ENCODE peak calls at places on chromosomes 16 and 17, in six cellular contexts. R is H1, Z is HepG2, U is GM12878, N is K562, T is GM12891. X is an unnamed sample.

GRCh38 chr17:45940293-45940692 is 45.9 kb downstream of the MAPT start:
- DNase-seq in Z (no peak), U (no peak), N (no peak), R (no peak), T (no peak), X (no peak)

GRCh38 chr16:51524555-51525373 is 373.7 kb upstream of the SALL1 start:
- DNase-seq in U (no peak), T (no peak), Z (no peak), N (no peak), R (no peak), X (no peak)

GRCh38 chr16:85086347-85087291 is 25.7 kb downstream of the CIBAR2 start:
- DNase-seq in Z (peak), T (peak), R (peak), N (peak), U (no peak), X (peak)

GRCh38 chr17:29526322-29526721 is 40.5 kb downstream of the ABHD15 start:
- DNase-seq in N (no peak), R (no peak), T (no peak), U (no peak), Z (no peak), X (no peak)

GRCh38 chr16:57356547-57356946 is 2.0 kb upstream of the CCL22 start:
- DNase-seq in T (no peak), R (no peak), N (no peak), U (no peak), Z (no peak), X (no peak)

GRCh38 chr17:50764860-50765259 is 2.5 kb downstream of the ANKRD40CL start:
- DNase-seq in Z (no peak), U (no peak), R (no peak), T (no peak), N (no peak), X (no peak)

GRCh38 chr16:1523581-1524245 is 9.8 kb upstream of the TMEM204 start:
- DNase-seq in U (no peak), N (no peak), T (no peak), Z (no peak), R (no peak), X (no peak)

GRCh38 chr17:17722081-17722905 is 41.0 kb downstream of the RAI1 start:
- DNase-seq in U (no peak), Z (no peak), N (no peak), T (no peak), R (no peak), X (no peak)

GRCh38 chr17:29251969-29252866 is 5.6 kb downstream of the CRYBA1 start:
- DNase-seq in R (no peak), U (no peak), Z (no peak), N (peak), T (no peak), X (no peak)

GRCh38 chr16:84461504-84462295 is 42.8 kb downstream of the MEAK7 start:
- DNase-seq in Z (no peak), N (no peak), U (no peak), T (no peak), R (no peak), X (no peak)

GRCh38 chr17:57947369-57947768 is 7.8 kb downstream of the CUEDC1 start:
- DNase-seq in Z (no peak), T (no peak), N (no peak), U (no peak), R (no peak), X (no peak)

GRCh38 chr16:23254338-23254737 is 47.8 kb upstream of the SCNN1B start:
- DNase-seq in R (no peak), Z (no peak), U (no peak), T (no peak), N (no peak), X (no peak)

GRCh38 chr16:85923153-85924021 is 24.4 kb downstream of the IRF8 start:
- DNase-seq in R (no peak), U (no peak), Z (no peak), N (no peak), T (no peak), X (no peak)

GRCh38 chr16:426906-427249 is 1.4 kb downstream of the RAB11FIP3 start:
- DNase-seq in R (no peak), U (no peak), N (no peak), Z (no peak), T (no peak), X (no peak)

GRCh38 chr16:88655733-88656281 is 5.0 kb upstream of the CYBA start:
- DNase-seq in T (no peak), N (no peak), R (no peak), Z (no peak), U (no peak), X (no peak)

GRCh38 chr17:64252831-64253230 is 10.2 kb downstream of the TEX2 start:
- DNase-seq in Z (no peak), U (no peak), T (no peak), R (no peak), N (no peak), X (no peak)

GRCh38 chr17:27452828-27453227 is 3.4 kb upstream of the KSR1 start:
- DNase-seq in T (no peak), U (no peak), Z (no peak), N (no peak), R (no peak), X (no peak)

GRCh38 chr17:3911271-3912053 is 4.8 kb downstream of the P2RX1 start:
- DNase-seq in N (no peak), Z (no peak), T (peak), U (peak), R (no peak), X (peak)

GRCh38 chr16:87803385-87803784 is 37.6 kb upstream of the KLHDC4 start:
- DNase-seq in R (no peak), Z (no peak), N (no peak), U (no peak), T (no peak), X (no peak)

GRCh38 chr17:75319818-75320691 is 30.8 kb upstream of the SLC25A19 start:
- DNase-seq in Z (no peak), N (no peak), R (no peak), U (no peak), T (no peak), X (no peak)

GRCh38 chr16:79912592-79913310 is 312.2 kb upstream of the MAF start:
- DNase-seq in U (no peak), R (no peak), T (no peak), N (no peak), Z (no peak), X (no peak)

GRCh38 chr17:61579961-61580360 is 11.1 kb downstream of the NACA2 start:
- DNase-seq in N (peak), U (no peak), Z (peak), T (no peak), R (no peak), X (no peak)

GRCh38 chr16:48053346-48053745 is 102.4 kb downstream of the ABCC12 start:
- DNase-seq in U (no peak), Z (no peak), R (no peak), N (no peak), T (no peak), X (no peak)

GRCh38 chr17:19546289-19547065 is 12.8 kb downstream of the SLC47A1 start:
- DNase-seq in T (no peak), Z (no peak), R (no peak), N (no peak), U (no peak), X (no peak)

GRCh38 chr17:72287586-72287985 is 166.8 kb downstream of the SOX9 start:
- DNase-seq in N (no peak), R (no peak), Z (no peak), T (no peak), U (no peak), X (no peak)

GRCh38 chr16:24969071-24969470 is 46.1 kb downstream of the ARHGAP17 start:
- DNase-seq in T (no peak), Z (no peak), N (no peak), R (no peak), U (no peak), X (no peak)

GRCh38 chr17:7042507-7043194 is 1.2 kb downstream of the SLC16A11 start:
- DNase-seq in Z (no peak), T (no peak), R (no peak), N (no peak), U (no peak), X (no peak)
- TF ChIP-seq POLR2A in Z (no peak), T (peak), R (peak), N (no peak), U (peak), X (peak)

GRCh38 chr17:13727441-13728171 is 125.9 kb upstream of the HS3ST3A1 start:
- DNase-seq in Z (no peak), T (no peak), R (no peak), N (no peak), U (no peak), X (no peak)
- TF ChIP-seq TAF1 in Z (no peak), T (no peak), R (no peak), N (no peak), U (no peak), X (no peak)

DNA sequence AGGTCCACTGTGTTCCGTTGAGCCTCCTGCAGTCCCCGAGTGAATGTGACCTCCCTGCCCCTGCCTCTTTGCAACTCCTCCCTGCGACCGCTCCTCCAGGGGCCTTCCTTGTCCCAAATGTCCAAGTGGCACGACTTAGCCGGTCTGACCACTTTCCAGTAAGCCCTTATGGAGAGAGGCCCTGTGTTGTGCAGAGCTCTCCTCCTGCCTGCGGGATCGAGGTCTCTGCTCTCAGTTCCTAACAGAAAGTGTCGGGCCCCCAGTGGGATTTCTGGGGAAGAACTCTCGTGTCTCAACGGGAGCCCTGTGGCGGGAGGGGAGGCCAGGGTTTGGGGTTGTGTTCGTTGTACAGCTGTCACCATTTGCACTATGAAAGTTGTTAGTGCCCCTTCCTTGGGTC is 234.3 kb downstream of the SEC14L1 start:
- DNase-seq in R (no peak), U (no peak), Z (no peak), T (no peak), N (no peak), X (no peak)
- TF ChIP-seq POLR2A in R (peak), U (no peak), Z (no peak), T (no peak), N (no peak), X (no peak)

GRCh38 chr17:39217734-39218369 is 7.9 kb downstream of the STAC2 start:
- DNase-seq in T (no peak), Z (no peak), N (no peak), U (no peak), R (no peak), X (no peak)
- TF ChIP-seq TAF1 in T (no peak), Z (no peak), N (no peak), U (no peak), R (no peak), X (no peak)

GRCh38 chr17:73315481-73315880 is 3.7 kb upstream of the CDC42EP4 start:
- DNase-seq in U (no peak), R (no peak), T (no peak), N (no peak), Z (no peak), X (no peak)

GRCh38 chr17:73311428-73311780 is 397 bp downstream of the CDC42EP4 start:
- DNase-seq in U (no peak), T (no peak), R (no peak), Z (no peak), N (no peak), X (no peak)

GRCh38 chr17:73309727-73310555 is 1.9 kb downstream of the CDC42EP4 start:
- DNase-seq in R (no peak), U (no peak), T (no peak), Z (no peak), N (peak), X (no peak)

GRCh38 chr17:73313526-73314127 is 1.8 kb upstream of the CDC42EP4 start:
- DNase-seq in T (no peak), N (no peak), R (no peak), Z (no peak), U (no peak), X (no peak)

GRCh38 chr17:73311781-73312641 is at the start of gene CDC42EP4:
- DNase-seq in T (peak), U (no peak), R (no peak), Z (peak), N (peak), X (peak)
- TF ChIP-seq POLR2A in T (no peak), U (peak), R (no peak), Z (peak), N (peak), X (peak)

GRCh38 chr16:89691231-89691985 is 4.9 kb downstream of the CDK10 start:
- DNase-seq in T (no peak), U (no peak), N (no peak), R (no peak), Z (no peak), X (no peak)

GRCh38 chr16:89690392-89690901 is 4.0 kb downstream of the CDK10 start:
- DNase-seq in Z (no peak), N (no peak), U (no peak), T (no peak), R (no peak), X (no peak)

GRCh38 chr16:89693289-89693731 is 6.8 kb downstream of the CDK10 start:
- DNase-seq in Z (no peak), R (no peak), U (no peak), T (no peak), N (no peak), X (no peak)

GRCh38 chr16:89693931-89694783 is 7.3 kb downstream of the SPATA2L start:
- DNase-seq in U (no peak), N (no peak), T (no peak), R (no peak), Z (peak), X (no peak)

GRCh38 chr16:89691986-89692569 is 5.6 kb downstream of the CDK10 start:
- DNase-seq in U (no peak), Z (peak), T (no peak), N (no peak), R (no peak), X (no peak)
- TF ChIP-seq TAF1 in U (no peak), Z (no peak), T (no peak), N (no peak), R (no peak), X (no peak)

GRCh38 chr16:10885246-10885645 is 8.2 kb downstream of the CIITA start:
- DNase-seq in R (no peak), N (no peak), T (no peak), Z (no peak), U (no peak), X (no peak)

GRCh38 chr16:10879681-10880589 is 2.9 kb downstream of the CIITA start:
- DNase-seq in N (no peak), R (no peak), Z (no peak), U (no peak), T (no peak), X (no peak)

GRCh38 chr16:10881479-10882030 is 4.6 kb downstream of the CIITA start:
- DNase-seq in U (no peak), T (no peak), Z (no peak), R (no peak), N (no peak), X (no peak)

GRCh38 chr16:10880609-10881452 is 3.8 kb downstream of the CIITA start:
- DNase-seq in U (no peak), Z (no peak), R (no peak), T (no peak), N (no peak), X (no peak)

GRCh38 chr16:10883004-10883403 is 6.0 kb downstream of the CIITA start:
- DNase-seq in U (no peak), R (no peak), N (no peak), T (no peak), Z (no peak), X (no peak)
- TF ChIP-seq POLR2A in U (no peak), R (no peak), N (no peak), T (no peak), Z (no peak), X (no peak)

GRCh38 chr17:43021739-43022512 is at the start of gene VAT1:
- DNase-seq in T (peak), R (no peak), U (no peak), N (peak), Z (peak), X (peak)

GRCh38 chr17:43018932-43019331 is 3.3 kb downstream of the VAT1 start:
- DNase-seq in T (no peak), N (no peak), Z (no peak), R (no peak), U (no peak), X (no peak)

GRCh38 chr17:43020030-43020621 is 2.1 kb downstream of the VAT1 start:
- DNase-seq in T (no peak), U (no peak), R (no peak), N (no peak), Z (no peak), X (no peak)

GRCh38 chr17:43019418-43019817 is 2.8 kb downstream of the VAT1 start:
- DNase-seq in Z (no peak), T (no peak), U (no peak), N (peak), R (no peak), X (no peak)

DNA sequence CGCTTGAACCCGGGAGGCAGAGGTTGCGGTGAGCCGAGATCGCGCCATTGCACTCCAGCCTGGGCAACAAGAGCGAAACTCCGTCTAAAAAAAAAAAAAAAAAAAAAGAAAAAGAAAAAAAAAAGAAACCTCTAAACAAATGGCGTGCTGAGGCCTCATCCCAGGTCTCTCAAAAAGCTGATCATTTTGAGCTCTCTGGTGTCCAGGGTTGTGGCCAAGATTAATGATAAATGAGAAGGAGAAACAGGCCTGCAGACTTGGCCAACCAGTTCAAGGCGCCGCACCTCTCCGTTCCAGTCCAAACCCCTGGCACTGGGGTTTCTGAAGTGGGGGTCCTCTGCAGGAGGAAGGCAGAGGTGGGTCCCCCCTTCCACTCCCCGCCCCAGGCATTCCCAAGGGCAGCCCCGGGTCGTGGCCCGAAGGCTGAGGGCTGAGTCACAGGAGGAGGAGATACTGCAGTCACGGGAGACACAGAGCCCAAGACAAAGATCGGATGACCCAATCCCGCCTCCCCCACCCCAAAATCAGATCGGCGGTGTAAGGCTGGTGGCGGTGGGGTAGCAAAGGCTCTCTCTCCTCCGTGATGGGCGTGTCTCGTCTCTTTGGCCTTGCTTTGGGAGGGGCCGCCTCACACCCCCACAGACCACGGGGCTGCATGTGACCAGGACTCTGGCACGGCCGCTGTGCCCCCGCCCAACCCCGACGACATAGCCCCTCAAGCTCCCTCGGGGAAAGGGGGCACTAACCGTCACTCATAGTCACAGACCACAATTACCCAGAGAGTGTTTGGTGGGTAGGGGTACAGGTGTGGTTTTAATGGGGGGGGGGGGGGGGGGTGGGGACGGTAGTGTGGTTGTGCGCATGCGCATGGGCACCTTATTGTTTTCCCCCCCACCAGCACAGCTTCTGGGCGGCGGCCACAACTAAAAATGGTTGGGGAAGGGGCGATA is 1.1 kb downstream of the VAT1 start:
- DNase-seq in N (peak), T (no peak), R (no peak), U (no peak), Z (peak), X (peak)
- TF ChIP-seq TAF1 in N (no peak), T (no peak), R (peak), U (no peak), Z (no peak), X (no peak)

GRCh38 chr16:2902337-2903130 is 9.2 kb upstream of the FLYWCH1 start:
- DNase-seq in Z (no peak), R (no peak), T (no peak), U (no peak), N (no peak), X (no peak)

GRCh38 chr16:2905241-2905987 is 6.3 kb upstream of the FLYWCH1 start:
- DNase-seq in Z (peak), T (peak), R (peak), U (peak), N (peak), X (peak)

GRCh38 chr16:2905988-2906387 is 5.7 kb upstream of the FLYWCH1 start:
- DNase-seq in R (no peak), Z (no peak), T (no peak), N (no peak), U (no peak), X (no peak)

GRCh38 chr16:2904922-2905240 is 6.8 kb upstream of the FLYWCH1 start:
- DNase-seq in R (no peak), Z (no peak), T (no peak), U (no peak), N (no peak), X (no peak)

GRCh38 chr16:2904100-2904921 is 7.4 kb upstream of the FLYWCH1 start:
- DNase-seq in U (no peak), N (peak), Z (peak), R (no peak), T (peak), X (peak)
- TF ChIP-seq POLR2A in U (peak), N (peak), Z (peak), R (no peak), T (no peak), X (no peak)

X was measured in GM12892.